ENCODE peak calls at places on chromosomes 6 and 20, in eight cellular contexts. F is breast epithelium; P is CD4-positive, alpha-beta T cell; N is brain microvascular endothelial cell; W is OCI-LY7; B is activated naive CD4-positive, alpha-beta T cell treated with anti-CD3 and anti-CD28 coated beads, Interleukin-2, amount 10 ng/mL, durations not matched to agents 7 days and 5 days; Y is stimulated activated CD4-positive, alpha-beta T cell treated with anti-CD3 and anti-CD28 coated beads, Interleukin-1b, Interleukin-23, amount 100 ng/mL, for 1 hour; Z is substantia nigra. U is an unnamed sample.

GRCh38 chr6:21109421-21110178 is 484.0 kb upstream of the SOX4 start:
- DNase-seq in F (no peak), P (no peak), N (peak), W (no peak), B (no peak), Y (no peak), Z (no peak), U (no peak)

GRCh38 chr6:127120109-127120786 is 1.8 kb downstream of the RSPO3 start:
- DNase-seq in F (no peak), P (no peak), N (no peak), W (no peak), B (no peak), Y (no peak), Z (no peak), U (peak)

GRCh38 chr6:138421608-138422007 is 17.6 kb downstream of the HEBP2 start:
- DNase-seq in F (no peak), P (no peak), N (no peak), W (no peak), B (no peak), Y (no peak), Z (no peak), U (no peak)

GRCh38 chr6:142758257-142759025 is 186.5 kb downstream of the HIVEP2 start:
- DNase-seq in F (no peak), P (no peak), N (no peak), W (no peak), B (no peak), Y (no peak), Z (no peak), U (no peak)

GRCh38 chr6:155549928-155550327 is 94.3 kb upstream of the NOX3 start:
- DNase-seq in F (no peak), P (no peak), N (no peak), W (no peak), B (no peak), Y (no peak), Z (no peak), U (no peak)

GRCh38 chr20:36572701-36573102 is 695 bp upstream of the TGIF2 start:
- DNase-seq in F (no peak), P (peak), N (peak), W (no peak), B (peak), Y (peak), Z (no peak), U (peak)

GRCh38 chr6:107820571-107821261 is 3.4 kb downstream of the SCML4 start:
- DNase-seq in F (no peak), P (peak), N (no peak), W (no peak), B (peak), Y (no peak), Z (no peak), U (peak)

GRCh38 chr20:1635291-1635979 is 15.6 kb upstream of the SIRPB1 start:
- DNase-seq in F (no peak), P (no peak), N (no peak), W (no peak), B (no peak), Y (no peak), Z (no peak), U (no peak)

GRCh38 chr20:61303675-61304074 is 51.6 kb downstream of the CDH4 start:
- DNase-seq in F (no peak), P (no peak), N (no peak), W (no peak), B (no peak), Y (no peak), Z (no peak), U (no peak)

GRCh38 chr20:17226410-17227198 is at the start of gene PCSK2:
- DNase-seq in F (no peak), P (no peak), N (peak), W (no peak), B (no peak), Y (no peak), Z (no peak), U (no peak)

GRCh38 chr20:57263127-57263609 is 3.3 kb downstream of the BMP7 start:
- DNase-seq in F (no peak), P (no peak), N (no peak), W (no peak), B (no peak), Y (no peak), Z (no peak), U (no peak)

GRCh38 chr20:44651507-44652373 is at the start of gene ADA:
- DNase-seq in F (no peak), P (peak), N (peak), W (peak), B (peak), Y (no peak), Z (no peak), U (peak)

GRCh38 chr6:56570434-56571359 is 72.0 kb downstream of the DST start:
- DNase-seq in F (no peak), P (no peak), N (no peak), W (peak), B (no peak), Y (no peak), Z (no peak), U (no peak)